ENCODE peak calls at places on chromosomes 3 and 15, in six cellular contexts. I is T-helper 2 cell treated with Interferon-gamma antibody and Interleukin-4, amounts not matched to agents 5 μg/mL and 100 μg/mL, for 36 hours; B is CD8-positive, alpha-beta memory T cell; X is activated CD4-positive, alpha-beta T cell treated with anti-CD3 and anti-CD28 coated beads for 48 hours; L is RWPE1; R is posterior vena cava. Y is an unnamed sample.

GRCh38 chr3:169350228-169350627 is 313.3 kb downstream of the MECOM start:
- DNase-seq in I (no peak), B (no peak), X (no peak), L (no peak), R (no peak), Y (no peak)

GRCh38 chr3:64684715-64685261 is 3.0 kb downstream of the ADAMTS9 start:
- DNase-seq in I (no peak), B (no peak), X (no peak), L (no peak), R (no peak), Y (no peak)

GRCh38 chr15:95176794-95177577 is 945.6 kb downstream of the MCTP2 start:
- DNase-seq in I (no peak), B (no peak), X (no peak), L (no peak), R (no peak), Y (no peak)

GRCh38 chr3:2880357-2880756 is 229.8 kb downstream of the IL5RA start:
- DNase-seq in I (no peak), B (no peak), X (no peak), L (no peak), R (no peak), Y (no peak)

GRCh38 chr3:154971341-154971740 is 108.8 kb upstream of the MME start:
- DNase-seq in I (no peak), B (no peak), X (no peak), L (no peak), R (no peak), Y (no peak)

GRCh38 chr3:177441813-177442646 is 244.7 kb upstream of the TBL1XR1 start:
- DNase-seq in I (no peak), B (no peak), X (no peak), L (no peak), R (no peak), Y (no peak)

GRCh38 chr3:99634881-99635280 is 3.5 kb upstream of the COL8A1 start:
- DNase-seq in I (no peak), B (no peak), X (no peak), L (no peak), R (no peak), Y (no peak)

GRCh38 chr3:112132975-112133448 is at the start of gene GCSAM:
- DNase-seq in I (peak), B (peak), X (peak), L (peak), R (no peak), Y (no peak)

GRCh38 chr15:25171856-25172687 is 217.3 kb downstream of the SNRPN start:
- DNase-seq in I (no peak), B (no peak), X (no peak), L (no peak), R (peak), Y (no peak)

GRCh38 chr15:80252281-80252619 is 237 bp upstream of the CTXND1 start:
- DNase-seq in I (no peak), B (no peak), X (no peak), L (no peak), R (no peak), Y (no peak)

GRCh38 chr15:29048011-29048410 is 162.2 kb downstream of the APBA2 start:
- DNase-seq in I (no peak), B (no peak), X (no peak), L (no peak), R (no peak), Y (no peak)